ENCODE peak calls at places on chromosomes 12 and 14, in four cellular contexts. I, K, R and D are unnamed samples.

GRCh38 chr14:76918751-76919421 is 92.7 kb downstream of the LRRC74A start:
- DNase-seq in K (peak; percentile 96), I (no peak), R (no peak), D (peak; percentile 99)

GRCh38 chr14:57071639-57072038 is 197.1 kb downstream of the EXOC5 start:
- DNase-seq in I (no peak), R (no peak), K (no peak), D (no peak)

GRCh38 chr14:105196228-105196960 is 15.3 kb upstream of the NUDT14 start:
- DNase-seq in K (no peak), I (no peak), R (no peak), D (no peak)

GRCh38 chr12:91920276-91920675 is 225.4 kb downstream of the BTG1 start:
- DNase-seq in I (no peak), K (peak; percentile 56), R (no peak), D (no peak)

GRCh38 chr14:28756896-28757570 is 9.6 kb upstream of the FOXG1 start:
- DNase-seq in I (no peak), R (no peak), K (peak; percentile 77), D (peak; percentile 32)

GRCh38 chr12:69553626-69554248 is 31.5 kb upstream of the CCT2 start:
- DNase-seq in R (no peak), K (peak; percentile 79), I (no peak), D (peak; percentile 46)

GRCh38 chr14:104432611-104433231 is 146.8 kb upstream of the C14orf180 start:
- DNase-seq in I (no peak), R (no peak), K (no peak), D (no peak)

GRCh38 chr12:127393460-127393859 is 873.5 kb upstream of the TMEM132C start:
- DNase-seq in K (no peak), R (no peak), I (no peak), D (no peak)

GRCh38 chr14:103725739-103726395 is 10.3 kb downstream of the ZFYVE21 start:
- DNase-seq in I (no peak), K (no peak), R (no peak), D (no peak)

GRCh38 chr12:13204428-13204827 is 7.9 kb downstream of the EMP1 start:
- DNase-seq in R (no peak), I (no peak), K (peak; percentile 94), D (no peak)

GRCh38 chr12:106648736-106649135 is 65.9 kb downstream of the RFX4 start:
- DNase-seq in K (peak; percentile 26), R (no peak), I (no peak), D (peak; percentile 50)

GRCh38 chr14:53491256-53491905 is 338.3 kb upstream of the DDHD1 start:
- DNase-seq in K (no peak), R (no peak), I (no peak), D (no peak)

GRCh38 chr12:27999521-27999920 is 27.0 kb upstream of the PTHLH start:
- DNase-seq in K (peak; percentile 87), R (no peak), I (no peak), D (no peak)

GRCh38 chr14:104303705-104304425 is 165.5 kb downstream of the KIF26A start:
- DNase-seq in K (no peak), I (no peak), R (no peak), D (no peak)